ENCODE peak calls at places on chromosomes 7 and 10, in six cellular contexts. X, D, R, M, B and L are unnamed samples.

GRCh38 chr10:59513558-59513957 is 151.2 kb upstream of the FAM13C start:
- DNase-seq in M (no peak), X (no peak), D (no peak), R (no peak), B (no peak), L (no peak)

GRCh38 chr7:7843972-7844371 is 124.6 kb upstream of the GLCCI1 start:
- DNase-seq in M (no peak), D (no peak), B (no peak), X (no peak), R (no peak), L (no peak)

GRCh38 chr10:94225589-94225988 is 137.2 kb downstream of the NOC3L start:
- DNase-seq in R (no peak), M (no peak), X (no peak), B (no peak), D (no peak), L (no peak)

GRCh38 chr7:157683251-157684156 is 346.7 kb downstream of the DNAJB6 start:
- DNase-seq in R (no peak), M (no peak), B (no peak), D (no peak), X (no peak), L (no peak)

GRCh38 chr10:10786334-10787090 is 231.2 kb upstream of the CELF2 start:
- DNase-seq in X (no peak), B (no peak), R (no peak), M (no peak), D (no peak), L (no peak)

GRCh38 chr7:135536160-135536559 is 21.6 kb upstream of the NUP205 start:
- DNase-seq in M (no peak), D (no peak), X (no peak), B (no peak), R (no peak), L (no peak)

GRCh38 chr7:338295-339061 is 48.5 kb downstream of the FOXL3 start:
- DNase-seq in B (no peak), D (no peak), R (no peak), M (no peak), X (no peak), L (no peak)

GRCh38 chr10:27285093-27285492 is 44.5 kb upstream of the ACBD5 start:
- DNase-seq in X (no peak), M (peak), R (peak), B (peak), D (peak), L (no peak)

GRCh38 chr10:988667-989545 is 672 bp downstream of the GTPBP4 start:
- DNase-seq in R (no peak), X (no peak), M (no peak), B (no peak), D (no peak), L (no peak)

GRCh38 chr10:56920586-56921250 is 559.7 kb upstream of the ZWINT start:
- DNase-seq in D (no peak), B (no peak), R (no peak), M (no peak), X (no peak), L (no peak)

GRCh38 chr10:14416308-14416700 is 85.6 kb upstream of the FRMD4A start:
- DNase-seq in X (no peak), R (no peak), D (no peak), B (no peak), M (no peak), L (no peak)

GRCh38 chr7:132254455-132254854 is 321.8 kb downstream of the PLXNA4 start:
- DNase-seq in D (no peak), B (no peak), M (no peak), X (no peak), R (no peak), L (no peak)

GRCh38 chr10:84293574-84294016 is 34.8 kb upstream of the CCSER2 start:
- DNase-seq in D (no peak), R (no peak), B (peak), X (peak), M (peak), L (no peak)

GRCh38 chr7:109821156-109821555 is 1251.5 kb downstream of the DNAJB9 start:
- DNase-seq in X (no peak), B (no peak), M (no peak), R (no peak), D (no peak), L (no peak)

GRCh38 chr10:126908225-126908624 is 3.0 kb downstream of the DOCK1 start:
- DNase-seq in M (no peak), B (no peak), R (no peak), X (no peak), D (no peak), L (no peak)